ENCODE peak calls at places on chromosome 20, in six cellular contexts. P, O, X, T, N and A are unnamed samples.

GRCh38 chr20:37190354-37190753 is 11.0 kb upstream of the MROH8 start:
- DNase-seq in P (no peak), O (no peak), X (no peak), T (no peak), N (no peak), A (no peak)

GRCh38 chr20:35629432-35630145 is 14.0 kb downstream of the SPAG4 start:
- DNase-seq in P (peak; percentile 62), O (no peak), X (no peak), T (no peak), N (no peak), A (no peak)

GRCh38 chr20:56722042-56722441 is 92.9 kb downstream of the TFAP2C start:
- DNase-seq in P (peak; percentile 100), O (peak; percentile 49), X (peak; percentile 35), T (peak; percentile 91), N (no peak), A (peak; percentile 93)

GRCh38 chr20:33803921-33804337 is 7.2 kb upstream of the CHMP4B start:
- DNase-seq in P (no peak), O (peak; percentile 56), X (no peak), T (no peak), N (peak; percentile 61), A (no peak)

GRCh38 chr20:24077145-24077544 is 88.6 kb upstream of the GGTLC1 start:
- DNase-seq in P (no peak), O (no peak), X (no peak), T (no peak), N (no peak), A (no peak)

GRCh38 chr20:38210741-38211140 is 45.7 kb upstream of the TGM2 start:
- DNase-seq in P (no peak), O (peak; percentile 71), X (no peak), T (no peak), N (no peak), A (no peak)

GRCh38 chr20:48142258-48142657 is 357.0 kb upstream of the SULF2 start:
- DNase-seq in P (no peak), O (no peak), X (no peak), T (no peak), N (no peak), A (no peak)

GRCh38 chr20:57593134-57593886 is 26.9 kb downstream of the ZBP1 start:
- DNase-seq in P (no peak), O (no peak), X (no peak), T (peak; percentile 26), N (no peak), A (no peak)

GRCh38 chr20:45469336-45470261 is at the start of gene WFDC2:
- DNase-seq in P (no peak), O (no peak), X (no peak), T (no peak), N (no peak), A (no peak)

GRCh38 chr20:39893013-39893685 is 795.9 kb downstream of the MAFB start:
- DNase-seq in P (no peak), O (peak; percentile 92), X (no peak), T (no peak), N (peak; percentile 14), A (no peak)

GRCh38 chr20:37303637-37304036 is 14.2 kb downstream of the MANBAL start:
- DNase-seq in P (no peak), O (no peak), X (no peak), T (no peak), N (no peak), A (no peak)

GRCh38 chr20:11214281-11214680 is 540.5 kb upstream of the JAG1 start:
- DNase-seq in P (no peak), O (no peak), X (no peak), T (no peak), N (no peak), A (no peak)

GRCh38 chr20:59004763-59005522 is 2.1 kb downstream of the CTSZ start:
- DNase-seq in P (peak; percentile 95), O (peak; percentile 60), X (peak; percentile 91), T (peak; percentile 86), N (no peak), A (peak; percentile 80)

GRCh38 chr20:23268792-23269354 is 81.7 kb upstream of the NXT1 start:
- DNase-seq in P (no peak), O (peak; percentile 25), X (no peak), T (peak; percentile 5), N (no peak), A (no peak)

GRCh38 chr20:24693466-24694156 is 224.2 kb downstream of the SYNDIG1 start:
- DNase-seq in P (no peak), O (no peak), X (no peak), T (no peak), N (no peak), A (no peak)

GRCh38 chr20:3797592-3798404 is 1.7 kb downstream of the CDC25B start:
- DNase-seq in P (no peak), O (peak; percentile 58), X (no peak), T (peak; percentile 65), N (peak; percentile 70), A (no peak)

GRCh38 chr20:58553841-58554240 is 38.6 kb upstream of the APCDD1L start:
- DNase-seq in P (no peak), O (peak; percentile 83), X (no peak), T (no peak), N (peak; percentile 32), A (no peak)

GRCh38 chr20:49594143-49594928 is 26.4 kb upstream of the PTGIS start:
- DNase-seq in P (peak; percentile 99), O (peak; percentile 90), X (no peak), T (no peak), N (peak; percentile 65), A (no peak)

GRCh38 chr20:24160563-24161355 is 172.2 kb upstream of the GGTLC1 start:
- DNase-seq in P (peak; percentile 69), O (peak; percentile 84), X (no peak), T (peak; percentile 10), N (peak; percentile 63), A (peak; percentile 28)

GRCh38 chr20:7728373-7728772 is 211.9 kb downstream of the HAO1 start:
- DNase-seq in P (peak; percentile 4), O (peak; percentile 38), X (no peak), T (no peak), N (no peak), A (no peak)

GRCh38 chr20:59004493-59004762 is 2.6 kb downstream of the CTSZ start:
- DNase-seq in P (no peak), O (no peak), X (no peak), T (no peak), N (no peak), A (no peak)

GRCh38 chr20:38128691-38129090 is 36.4 kb downstream of the TGM2 start:
- DNase-seq in P (no peak), O (no peak), X (no peak), T (no peak), N (no peak), A (no peak)

GRCh38 chr20:1934578-1935573 is 39.7 kb downstream of the SIRPA start:
- DNase-seq in P (peak; percentile 82), O (peak; percentile 94), X (no peak), T (no peak), N (peak; percentile 73), A (no peak)

GRCh38 chr20:21702553-21703467 is 2.7 kb upstream of the PAX1 start:
- DNase-seq in P (peak; percentile 4), O (peak; percentile 29), X (peak; percentile 47), T (no peak), N (peak; percentile 73), A (peak; percentile 67)

GRCh38 chr20:47334022-47334551 is 22.4 kb downstream of the ZMYND8 start:
- DNase-seq in P (no peak), O (peak; percentile 99), X (no peak), T (no peak), N (peak; percentile 59), A (no peak)

GRCh38 chr20:39038495-39038894 is 76.4 kb downstream of the DHX35 start:
- DNase-seq in P (no peak), O (no peak), X (no peak), T (no peak), N (no peak), A (no peak)

GRCh38 chr20:53944796-53945195 is 125.6 kb downstream of the BCAS1 start:
- DNase-seq in P (no peak), O (no peak), X (no peak), T (no peak), N (no peak), A (no peak)

GRCh38 chr20:63791497-63792156 is 39.4 kb downstream of the ZBTB46 start:
- DNase-seq in P (no peak), O (no peak), X (no peak), T (no peak), N (no peak), A (no peak)

GRCh38 chr20:32820698-32821378 is 1.1 kb downstream of the MAPRE1 start:
- DNase-seq in P (no peak), O (no peak), X (no peak), T (peak; percentile 63), N (no peak), A (no peak)

GRCh38 chr20:12640255-12640654 is 368.5 kb upstream of the SPTLC3 start:
- DNase-seq in P (no peak), O (no peak), X (no peak), T (no peak), N (no peak), A (no peak)

GRCh38 chr20:8254911-8255582 is 123.0 kb downstream of the PLCB1 start:
- DNase-seq in P (no peak), O (no peak), X (no peak), T (no peak), N (peak; percentile 19), A (no peak)

GRCh38 chr20:16621435-16622141 is 48.3 kb upstream of the KIF16B start:
- DNase-seq in P (no peak), O (no peak), X (no peak), T (no peak), N (no peak), A (no peak)

GRCh38 chr20:58888521-58889333 is 36.2 kb downstream of the GNAS start:
- DNase-seq in P (peak; percentile 32), O (no peak), X (peak; percentile 91), T (peak; percentile 88), N (peak; percentile 88), A (no peak)

GRCh38 chr20:48738399-48739304 is 89.1 kb downstream of the PREX1 start:
- DNase-seq in P (peak; percentile 55), O (no peak), X (peak; percentile 73), T (peak; percentile 39), N (no peak), A (peak; percentile 30)